ENCODE peak calls at places on chromosomes 13 and 19, in ten cellular contexts. J, I, G, W, S, Z, P, K, D and V are unnamed samples.

GRCh38 chr19:33794578-33795369 is 1.9 kb upstream of the KCTD15 start:
- DNase-seq in P (no peak), S (no peak), D (no peak), J (no peak), Z (peak; percentile 40), I (no peak), K (no peak), W (no peak), G (no peak), V (no peak)

GRCh38 chr13:98368019-98368418 is 190.9 kb upstream of the RNF113B start:
- DNase-seq in G (no peak), I (no peak), K (peak; percentile 31), D (no peak), Z (no peak), P (no peak), W (no peak), S (no peak), J (no peak), V (no peak)

GRCh38 chr13:42762917-42763316 is 18.5 kb upstream of the FAM216B start:
- DNase-seq in K (no peak), J (no peak), I (peak; percentile 96), Z (no peak), S (no peak), P (no peak), G (no peak), D (peak; percentile 6), W (no peak), V (peak; percentile 89)

GRCh38 chr19:33819875-33820781 is 23.5 kb downstream of the KCTD15 start:
- DNase-seq in J (peak; percentile 92), P (peak; percentile 90), Z (peak; percentile 84), W (peak; percentile 53), K (peak; percentile 57), I (peak; percentile 92), D (peak; percentile 94), G (peak; percentile 87), S (peak; percentile 77), V (peak; percentile 45)

GRCh38 chr19:49347835-49348234 is 12.6 kb downstream of the CD37 start:
- DNase-seq in W (peak; percentile 44), P (no peak), K (peak; percentile 61), G (no peak), S (peak; percentile 35), I (peak; percentile 73), Z (no peak), J (no peak), D (peak; percentile 35), V (no peak)

GRCh38 chr19:18140473-18140872 is 12.5 kb upstream of the PIK3R2 start:
- DNase-seq in J (no peak), Z (no peak), W (no peak), D (no peak), K (no peak), P (no peak), G (no peak), S (no peak), I (no peak), V (no peak)

GRCh38 chr13:71621152-71622124 is 245.6 kb downstream of the DACH1 start:
- DNase-seq in Z (no peak), P (no peak), K (no peak), S (no peak), I (no peak), D (no peak), J (no peak), W (no peak), G (no peak), V (no peak)

GRCh38 chr19:2483084-2483483 is 7.2 kb downstream of the GADD45B start:
- DNase-seq in G (no peak), Z (no peak), S (no peak), I (no peak), P (no peak), J (no peak), K (no peak), D (no peak), W (no peak), V (no peak)

GRCh38 chr13:113903361-113903760 is 39.5 kb upstream of the GAS6 start:
- DNase-seq in K (no peak), I (no peak), P (peak; percentile 89), W (no peak), Z (no peak), J (peak; percentile 90), D (no peak), G (no peak), S (peak; percentile 96), V (no peak)

GRCh38 chr13:28494861-28495585 is at the start of gene FLT1:
- DNase-seq in K (peak; percentile 14), W (no peak), J (no peak), D (peak; percentile 72), Z (peak; percentile 77), G (peak; percentile 73), S (peak; percentile 39), P (peak; percentile 66), I (no peak), V (no peak)

GRCh38 chr19:50459638-50460037 is 16.7 kb upstream of the EMC10 start:
- DNase-seq in S (no peak), G (no peak), Z (no peak), D (no peak), P (no peak), J (no peak), W (no peak), I (no peak), K (no peak), V (no peak)

GRCh38 chr19:50459067-50459456 is 17.2 kb upstream of the EMC10 start:
- DNase-seq in S (no peak), Z (no peak), J (no peak), K (no peak), I (no peak), D (no peak), G (no peak), P (no peak), W (no peak), V (no peak)

GRCh38 chr19:50455992-50456391 is 20.3 kb upstream of the EMC10 start:
- DNase-seq in K (no peak), Z (no peak), D (no peak), G (no peak), I (no peak), J (no peak), P (no peak), W (no peak), S (no peak), V (no peak)

GRCh38 chr19:50458396-50459066 is 17.8 kb upstream of the EMC10 start:
- DNase-seq in D (no peak), J (no peak), I (no peak), S (no peak), K (no peak), P (no peak), G (no peak), Z (no peak), W (no peak), V (no peak)

DNA sequence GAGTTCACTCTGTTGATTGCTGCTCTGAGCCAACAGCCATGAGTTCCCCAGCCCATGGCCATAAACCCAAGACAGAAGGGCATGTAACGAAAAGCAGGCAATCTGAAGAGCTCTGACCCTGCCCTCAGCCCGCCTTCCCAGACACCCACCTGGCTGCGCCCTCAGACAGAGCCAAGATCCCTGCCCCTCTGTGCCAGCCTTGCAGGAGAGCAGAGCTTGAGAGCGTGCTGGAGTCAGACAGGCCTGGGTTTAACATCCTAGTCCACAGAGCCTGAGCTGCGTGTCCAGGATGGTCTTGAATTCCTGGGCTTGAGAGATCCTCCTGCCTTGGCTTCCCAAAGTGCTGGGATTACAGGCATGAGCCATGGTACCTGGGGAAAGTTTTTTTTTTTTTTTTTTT is 19.0 kb upstream of the EMC10 start:
- DNase-seq in G (no peak), J (no peak), D (no peak), S (no peak), P (no peak), W (no peak), I (no peak), Z (no peak), K (no peak), V (no peak)
- H3K4me3 ChIP-seq in G (no peak overlapping the region), J (no peak overlapping the region), D (no peak overlapping the region), S (no peak overlapping the region), P (no peak overlapping the region), W (no peak overlapping the region), I (no peak overlapping the region), Z (no peak overlapping the region), K (no peak overlapping the region), V (no peak overlapping the region)

GRCh38 chr13:109792416-109793090 is 6.2 kb upstream of the IRS2 start:
- DNase-seq in D (no peak), I (no peak), G (no peak), W (no peak), S (no peak), Z (no peak), J (no peak), P (no peak), K (no peak), V (no peak)

GRCh38 chr13:109790951-109791605 is 4.7 kb upstream of the IRS2 start:
- DNase-seq in S (no peak), Z (no peak), W (peak; percentile 22), K (no peak), J (no peak), I (peak; percentile 48), D (peak; percentile 94), G (peak; percentile 52), P (no peak), V (no peak)

GRCh38 chr13:109789262-109789661 is 2.9 kb upstream of the IRS2 start:
- DNase-seq in G (peak; percentile 66), K (no peak), P (no peak), Z (no peak), W (no peak), J (no peak), D (peak; percentile 31), I (no peak), S (no peak), V (no peak)

GRCh38 chr13:109788372-109789195 is 2.2 kb upstream of the IRS2 start:
- DNase-seq in Z (no peak), G (no peak), D (peak; percentile 55), S (no peak), J (no peak), K (no peak), I (no peak), P (no peak), W (no peak), V (no peak)

GRCh38 chr13:109790071-109790470 is 3.7 kb upstream of the IRS2 start:
- DNase-seq in P (no peak), D (peak; percentile 74), Z (no peak), K (no peak), G (no peak), I (peak; percentile 29), S (no peak), W (no peak), J (no peak), V (no peak)
- H3K4me3 ChIP-seq in P (no peak overlapping the region), D (peak overlapping the region; percentile 46), Z (no peak overlapping the region), K (no peak overlapping the region), G (no peak overlapping the region), I (no peak overlapping the region), S (no peak overlapping the region), W (no peak overlapping the region), J (no peak overlapping the region), V (no peak overlapping the region)

DNA sequence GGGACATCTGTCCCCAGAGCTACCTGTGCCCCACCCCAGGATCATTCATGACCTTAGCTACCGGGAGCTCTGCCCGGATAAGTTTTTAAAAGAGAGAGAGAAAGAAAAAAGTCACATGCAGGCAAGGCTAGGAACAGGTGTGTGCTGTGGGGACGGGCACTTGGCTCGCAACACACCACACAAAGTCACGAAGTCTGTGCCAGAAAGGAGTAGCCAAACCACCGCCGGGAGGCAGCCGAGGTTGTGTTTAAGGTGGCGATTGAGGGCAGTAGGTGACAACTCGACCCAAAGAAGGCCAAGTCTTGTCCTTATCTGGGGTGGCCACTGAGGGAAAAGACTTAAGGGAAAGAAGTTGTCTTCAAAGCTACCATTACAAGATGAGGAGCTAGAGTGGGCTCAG is 4.6 kb upstream of the TSHZ3 start:
- DNase-seq in K (no peak), S (no peak), W (no peak), D (no peak), Z (no peak), J (no peak), P (no peak), G (no peak), I (no peak), V (no peak)
- H3K4me3 ChIP-seq in K (no peak overlapping the region), S (no peak overlapping the region), W (no peak overlapping the region), D (no peak overlapping the region), Z (no peak overlapping the region), J (no peak overlapping the region), P (no peak overlapping the region), G (no peak overlapping the region), I (no peak overlapping the region), V (no peak overlapping the region)

GRCh38 chr19:10269333-10270179 is 1.4 kb upstream of the ICAM1 start:
- DNase-seq in S (peak; percentile 85), G (peak; percentile 91), Z (peak; percentile 90), W (peak; percentile 51), J (peak; percentile 89), K (peak; percentile 92), P (peak; percentile 92), D (peak; percentile 99), I (peak; percentile 47), V (no peak)
- H3K4me3 ChIP-seq in S (peak overlapping the region; percentile 7), G (peak overlapping the region; percentile 71), Z (peak overlapping the region; percentile 71), W (peak overlapping the region; percentile 30), J (peak overlapping the region; percentile 43), K (peak overlapping the region; percentile 69), P (peak overlapping the region; percentile 50), D (peak overlapping the region; percentile 41), I (peak overlapping the region; percentile 34), V (peak overlapping the region; percentile 40)